ENCODE peak calls at places on chromosomes 4 and X, in five cellular contexts. X, W, V, Z and G are unnamed samples.

GRCh38 chr4:22848332-22848731 is 155.6 kb downstream of the GBA3 start:
- DNase-seq in W (no peak), V (no peak), Z (no peak), X (no peak), G (peak)

GRCh38 chrX:112826020-112826419 is 14.6 kb downstream of the AMOT start:
- DNase-seq in W (no peak), X (no peak), Z (no peak), V (no peak), G (no peak)

GRCh38 chrX:148741441-148741840 is 241.0 kb downstream of the AFF2 start:
- DNase-seq in X (peak), Z (no peak), W (no peak), V (no peak), G (no peak)

GRCh38 chr4:186227221-186227620 is at the start of gene KLKB1:
- DNase-seq in X (no peak), V (no peak), Z (no peak), W (no peak), G (peak)

GRCh38 chr4:87103691-87104187 is 116.7 kb downstream of the KLHL8 start:
- DNase-seq in Z (peak), X (no peak), V (no peak), W (no peak), G (no peak)

GRCh38 chr4:176210579-176211296 is 15.4 kb upstream of the SPATA4 start:
- DNase-seq in X (no peak), V (no peak), Z (no peak), W (no peak), G (no peak)

GRCh38 chr4:140755811-140756291 is 334 bp downstream of the TBC1D9 start:
- DNase-seq in X (peak), V (peak), Z (no peak), W (peak), G (peak)

GRCh38 chr4:167550021-167550420 is 315.7 kb upstream of the SPOCK3 start:
- DNase-seq in X (no peak), Z (no peak), W (no peak), V (no peak), G (no peak)

GRCh38 chrX:145405012-145405411 is 157.7 kb downstream of the SPANXN1 start:
- DNase-seq in W (peak), X (peak), V (peak), Z (peak), G (peak)

GRCh38 chr4:81257021-81257420 is 42.0 kb upstream of the PRKG2 start:
- DNase-seq in X (no peak), W (no peak), V (no peak), Z (no peak), G (no peak)

GRCh38 chr4:128141866-128142265 is 80.8 kb downstream of the LARP1B start:
- DNase-seq in X (no peak), W (no peak), V (no peak), Z (no peak), G (no peak)

GRCh38 chr4:25913056-25913850 is 767 bp upstream of the SMIM20 start:
- DNase-seq in Z (no peak), X (peak), V (peak), W (peak), G (no peak)

GRCh38 chr4:32133141-32133540 is 1413.0 kb downstream of the PCDH7 start:
- DNase-seq in Z (no peak), W (no peak), V (no peak), X (no peak), G (no peak)

GRCh38 chrX:48736303-48736702 is 25.2 kb upstream of the GLOD5 start:
- DNase-seq in W (no peak), X (no peak), V (no peak), Z (no peak), G (no peak)

GRCh38 chr4:104447346-104447745 is 47.3 kb downstream of the CXXC4 start:
- DNase-seq in W (no peak), X (no peak), Z (no peak), V (no peak), G (no peak)

GRCh38 chr4:104490096-104490769 is 4.5 kb downstream of the CXXC4 start:
- DNase-seq in V (peak), X (peak), Z (no peak), W (peak), G (no peak)

GRCh38 chrX:39149761-39150160 is 348.5 kb downstream of the MID1IP1 start:
- DNase-seq in V (no peak), W (no peak), X (peak), Z (no peak), G (peak)

GRCh38 chr4:52721968-52722814 is 29.0 kb downstream of the ERVMER34-1 start:
- DNase-seq in W (peak), V (peak), X (peak), Z (peak), G (peak)

GRCh38 chr4:48780867-48781219 is 764 bp upstream of the FRYL start:
- DNase-seq in Z (no peak), X (no peak), W (peak), V (peak), G (peak)

GRCh38 chr4:139457318-139457717 is 3.4 kb downstream of the RAB33B start:
- DNase-seq in V (no peak), Z (no peak), X (no peak), W (no peak), G (no peak)

GRCh38 chr4:26196567-26196966 is 124.2 kb upstream of the RBPJ start:
- DNase-seq in W (no peak), V (no peak), X (no peak), Z (no peak), G (no peak)

GRCh38 chr4:118265312-118266144 is 87.3 kb downstream of the PRSS12 start:
- DNase-seq in X (peak), V (no peak), Z (no peak), W (peak), G (peak)

GRCh38 chr4:166421556-166422156 is 548.6 kb downstream of the TLL1 start:
- DNase-seq in Z (no peak), V (no peak), W (no peak), X (peak), G (no peak)

GRCh38 chr4:8409271-8410065 is 31.1 kb downstream of the ACOX3 start:
- DNase-seq in V (no peak), X (no peak), W (peak), Z (no peak), G (no peak)

GRCh38 chr4:104897297-104897645 is 249.4 kb upstream of the TET2 start:
- DNase-seq in W (no peak), X (no peak), Z (no peak), V (no peak), G (no peak)

GRCh38 chrX:35439692-35440091 is 358.4 kb upstream of the MAGEB16 start:
- DNase-seq in Z (no peak), V (no peak), X (no peak), W (no peak), G (no peak)

GRCh38 chrX:64885850-64886249 is 90.4 kb downstream of the ZC4H2 start:
- DNase-seq in X (peak), W (peak), V (no peak), Z (peak), G (no peak)

GRCh38 chr4:41590591-41590990 is 52.6 kb downstream of the LIMCH1 start:
- DNase-seq in V (no peak), Z (no peak), W (peak), X (no peak), G (no peak)

GRCh38 chr4:39365931-39366771 is at the start of gene RFC1:
- DNase-seq in Z (peak), W (peak), X (peak), V (peak), G (peak)

GRCh38 chr4:111800551-111800950 is 344.7 kb upstream of the FAM241A start:
- DNase-seq in Z (no peak), V (no peak), X (no peak), W (no peak), G (no peak)

GRCh38 chrX:13220916-13221315 is 98.9 kb downstream of the ATXN3L start:
- DNase-seq in X (no peak), W (no peak), Z (no peak), V (no peak), G (peak)

GRCh38 chrX:139495324-139495723 is 35.2 kb upstream of the F9 start:
- DNase-seq in Z (no peak), W (no peak), X (peak), V (no peak), G (no peak)

GRCh38 chrX:53312946-53313745 is 31.8 kb upstream of the IQSEC2 start:
- DNase-seq in V (peak), Z (peak), W (peak), X (peak), G (peak)

GRCh38 chr4:72993876-72994275 is 75.6 kb downstream of the COX18 start:
- DNase-seq in V (no peak), W (no peak), Z (no peak), X (peak), G (no peak)
- H3K4me3 ChIP-seq in V (no peak), W (no peak), Z (no peak), X (no peak), G (no peak)

GRCh38 chrX:154534526-154535322 is 11.9 kb downstream of the G6PD start:
- DNase-seq in Z (peak), V (peak), W (peak), X (peak), G (peak)
- TF ChIP-seq EZH2phosphoT487 in Z (no peak), V (no peak), W (no peak), X (no peak), G (no peak)

DNA sequence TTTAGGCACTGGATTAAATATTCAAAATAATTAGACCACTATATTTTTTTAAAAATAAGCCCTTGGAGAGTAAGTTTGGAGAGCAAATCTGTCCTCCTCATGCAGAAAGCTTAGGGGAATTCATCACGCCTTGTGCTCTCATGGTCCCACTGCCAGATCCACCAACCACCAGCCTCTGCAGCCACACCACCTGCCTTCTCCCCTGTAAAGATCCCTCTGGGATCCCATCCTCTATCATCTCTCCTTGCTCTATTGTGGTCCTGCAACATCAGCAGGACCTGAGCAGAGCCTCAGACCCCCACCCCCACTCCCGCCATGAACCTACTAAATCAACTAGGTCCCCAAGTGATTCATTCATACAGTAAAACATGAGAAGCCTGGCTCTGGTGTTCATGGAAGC is 482.6 kb upstream of the GALNT7 start:
- DNase-seq in X (no peak), Z (no peak), V (no peak), W (no peak), G (no peak)
- H3K4me3 ChIP-seq in X (no peak), Z (no peak), V (no peak), W (no peak), G (no peak)

GRCh38 chr4:158891256-158891655 is 122.4 kb downstream of the FNIP2 start:
- DNase-seq in Z (no peak), X (no peak), W (no peak), V (no peak), G (no peak)
- TF ChIP-seq EZH2phosphoT487 in Z (no peak), X (no peak), W (no peak), V (no peak), G (no peak)